ENCODE peak calls at places on chromosomes 12 and 14, in five cellular contexts. One of them, this sample, is unnamed.

GRCh38 chr14:25518347-25518746 is 468.4 kb upstream of the STXBP6 start:
- DNase-seq in trophoblast cell: no peak
- DNase-seq in neuronal stem cell: no peak
- DNase-seq in mesenchymal stem cell: no peak
- DNase-seq in H1: no peak
- DNase-seq in this sample: no peak

GRCh38 chr12:115407036-115407435 is 723.1 kb upstream of the TBX3 start:
- DNase-seq in H1: no peak
- DNase-seq in neuronal stem cell: no peak
- DNase-seq in trophoblast cell: no peak
- DNase-seq in mesenchymal stem cell: no peak
- DNase-seq in this sample: no peak

GRCh38 chr12:14373202-14373601 is 7.7 kb downstream of the ATF7IP start:
- DNase-seq in H1: no peak
- DNase-seq in neuronal stem cell: no peak
- DNase-seq in mesenchymal stem cell: peak; percentile 76
- DNase-seq in trophoblast cell: no peak
- DNase-seq in this sample: no peak

GRCh38 chr12:9347328-9348127 is 139.3 kb upstream of the PZP start:
- DNase-seq in mesenchymal stem cell: peak; percentile 59
- DNase-seq in trophoblast cell: no peak
- DNase-seq in neuronal stem cell: no peak
- DNase-seq in H1: no peak
- DNase-seq in this sample: peak; percentile 11

GRCh38 chr14:53517276-53517960 is 364.3 kb upstream of the DDHD1 start:
- DNase-seq in H1: no peak
- DNase-seq in mesenchymal stem cell: peak; percentile 43
- DNase-seq in trophoblast cell: no peak
- DNase-seq in neuronal stem cell: no peak
- DNase-seq in this sample: no peak

GRCh38 chr14:66038214-66038977 is 447.8 kb upstream of the CCDC196 start:
- DNase-seq in neuronal stem cell: no peak
- DNase-seq in mesenchymal stem cell: peak; percentile 85
- DNase-seq in H1: no peak
- DNase-seq in trophoblast cell: no peak
- DNase-seq in this sample: no peak

GRCh38 chr12:47797432-47797831 is 22.3 kb downstream of the HDAC7 start:
- DNase-seq in neuronal stem cell: no peak
- DNase-seq in trophoblast cell: no peak
- DNase-seq in H1: no peak
- DNase-seq in mesenchymal stem cell: no peak
- DNase-seq in this sample: peak; percentile 80

GRCh38 chr14:91755560-91755959 is 23.7 kb upstream of the CATSPERB start:
- DNase-seq in mesenchymal stem cell: no peak
- DNase-seq in H1: no peak
- DNase-seq in trophoblast cell: no peak
- DNase-seq in neuronal stem cell: no peak
- DNase-seq in this sample: no peak

GRCh38 chr12:88142610-88142991 is 494 bp downstream of the TMTC3 start:
- DNase-seq in trophoblast cell: peak; percentile 0
- DNase-seq in neuronal stem cell: no peak
- DNase-seq in H1: no peak
- DNase-seq in mesenchymal stem cell: no peak
- DNase-seq in this sample: peak; percentile 47

GRCh38 chr12:46825526-46826414 is at the start of gene SLC38A4:
- DNase-seq in neuronal stem cell: peak; percentile 57
- DNase-seq in H1: no peak
- DNase-seq in mesenchymal stem cell: peak; percentile 51
- DNase-seq in trophoblast cell: peak; percentile 7
- DNase-seq in this sample: peak; percentile 80

GRCh38 chr12:78171082-78171481 is 340.4 kb downstream of the NAV3 start:
- DNase-seq in trophoblast cell: no peak
- DNase-seq in neuronal stem cell: no peak
- DNase-seq in mesenchymal stem cell: no peak
- DNase-seq in H1: no peak
- DNase-seq in this sample: no peak

GRCh38 chr12:107570721-107571120 is 114.9 kb upstream of the PWP1 start:
- DNase-seq in trophoblast cell: no peak
- DNase-seq in mesenchymal stem cell: no peak
- DNase-seq in neuronal stem cell: no peak
- DNase-seq in H1: no peak
- DNase-seq in this sample: no peak

GRCh38 chr12:82686223-82687019 is at the start of gene TMTC2:
- DNase-seq in H1: no peak
- DNase-seq in trophoblast cell: peak; percentile 91
- DNase-seq in neuronal stem cell: peak; percentile 86
- DNase-seq in mesenchymal stem cell: peak; percentile 95
- DNase-seq in this sample: peak; percentile 94

GRCh38 chr12:130147875-130148596 is 14.2 kb upstream of the FZD10 start:
- DNase-seq in mesenchymal stem cell: no peak
- DNase-seq in trophoblast cell: no peak
- DNase-seq in neuronal stem cell: no peak
- DNase-seq in H1: no peak
- DNase-seq in this sample: no peak

GRCh38 chr12:109670647-109671046 is 43.0 kb upstream of the FAM222A start:
- DNase-seq in H1: no peak
- DNase-seq in mesenchymal stem cell: no peak
- DNase-seq in neuronal stem cell: no peak
- DNase-seq in trophoblast cell: no peak
- DNase-seq in this sample: peak; percentile 50

DNA sequence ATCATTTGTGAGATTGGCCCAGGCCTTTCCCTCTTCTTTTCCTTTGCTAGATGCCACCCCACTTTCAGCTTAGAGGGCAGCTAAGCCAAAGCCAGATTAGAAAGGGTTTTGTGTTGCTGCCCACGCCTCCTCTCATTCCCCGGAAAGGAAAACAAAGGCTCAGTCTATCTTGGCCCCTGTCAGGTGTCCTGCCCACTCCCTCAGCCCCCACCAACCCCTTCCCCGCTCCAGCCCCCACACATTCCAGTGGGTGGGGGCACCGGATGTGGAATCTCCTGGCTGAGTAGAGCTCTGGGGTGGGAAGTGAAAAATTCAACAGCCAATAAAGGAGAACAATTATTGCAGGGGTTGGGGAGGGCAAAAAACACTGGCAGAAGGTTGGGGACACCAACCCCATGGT is 2.2 kb upstream of the RDH5 start:
- DNase-seq in H1: no peak
- DNase-seq in mesenchymal stem cell: no peak
- DNase-seq in neuronal stem cell: no peak
- DNase-seq in trophoblast cell: no peak
- DNase-seq in this sample: peak; percentile 72
- H2BK12ac ChIP-seq in H1: no peak overlapping the region
- H2BK12ac ChIP-seq in mesenchymal stem cell: no peak overlapping the region
- H2BK12ac ChIP-seq in neuronal stem cell: no peak overlapping the region
- H2BK12ac ChIP-seq in trophoblast cell: peak overlapping the region; percentile 16
- H2BK12ac ChIP-seq in this sample: no peak overlapping the region

DNA sequence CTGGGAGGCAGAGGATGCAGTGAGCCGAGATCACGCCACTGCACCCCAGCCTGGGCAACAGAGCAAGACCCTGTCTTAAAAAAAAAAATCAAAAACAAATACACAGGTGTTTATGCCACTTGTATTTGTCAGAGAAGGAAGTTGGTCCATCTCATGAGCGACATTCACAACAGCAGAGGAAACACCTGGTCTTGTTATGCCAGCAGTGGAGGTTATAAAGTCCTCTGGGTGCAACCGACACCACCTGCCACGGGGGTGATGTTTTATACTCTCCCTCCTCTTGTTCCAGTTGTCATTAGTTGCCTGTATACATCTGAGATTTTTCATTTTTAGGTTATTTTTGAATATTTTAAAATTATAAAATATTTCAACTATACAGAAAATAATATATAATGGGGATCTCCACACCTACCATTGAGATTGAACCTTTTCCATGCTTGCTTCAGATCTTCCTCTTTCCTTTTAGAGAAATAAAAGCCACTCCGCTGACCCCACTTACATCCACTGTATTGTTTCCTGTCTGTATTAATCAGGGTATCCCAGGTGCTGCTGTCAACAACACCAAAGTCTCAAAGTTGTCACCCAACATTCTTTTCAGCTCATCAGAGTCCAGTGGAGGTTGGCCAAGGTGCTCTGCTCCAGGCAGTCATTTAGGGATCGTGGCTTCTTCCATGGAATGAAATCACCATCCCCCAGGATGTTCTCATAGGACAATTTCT is 65.1 kb downstream of the RNFT2 start:
- DNase-seq in H1: no peak
- DNase-seq in trophoblast cell: no peak
- DNase-seq in neuronal stem cell: no peak
- DNase-seq in mesenchymal stem cell: no peak
- DNase-seq in this sample: no peak
- H3K4me1 ChIP-seq in H1: no peaks in the 10 kb centered on the region
- H3K4me1 ChIP-seq in trophoblast cell: no peaks in the 10 kb centered on the region
- H3K4me1 ChIP-seq in neuronal stem cell: no peaks in the 10 kb centered on the region
- H3K4me1 ChIP-seq in mesenchymal stem cell: no peaks in the 10 kb centered on the region
- H3K4me1 ChIP-seq in this sample: no peaks in the 10 kb centered on the region

GRCh38 chr12:100332852-100333251 is 24.0 kb upstream of the SLC17A8 start:
- DNase-seq in neuronal stem cell: no peak
- DNase-seq in H1: no peak
- DNase-seq in trophoblast cell: no peak
- DNase-seq in mesenchymal stem cell: no peak
- DNase-seq in this sample: no peak

GRCh38 chr12:100337299-100337698 is 19.6 kb upstream of the SLC17A8 start:
- DNase-seq in trophoblast cell: no peak
- DNase-seq in neuronal stem cell: no peak
- DNase-seq in H1: no peak
- DNase-seq in mesenchymal stem cell: no peak
- DNase-seq in this sample: no peak

GRCh38 chr12:100329800-100330199 is 27.1 kb upstream of the SLC17A8 start:
- DNase-seq in mesenchymal stem cell: no peak
- DNase-seq in neuronal stem cell: no peak
- DNase-seq in trophoblast cell: no peak
- DNase-seq in H1: no peak
- DNase-seq in this sample: no peak

GRCh38 chr12:100326208-100326607 is 30.7 kb upstream of the SLC17A8 start:
- DNase-seq in mesenchymal stem cell: no peak
- DNase-seq in H1: no peak
- DNase-seq in neuronal stem cell: no peak
- DNase-seq in trophoblast cell: no peak
- DNase-seq in this sample: no peak

DNA sequence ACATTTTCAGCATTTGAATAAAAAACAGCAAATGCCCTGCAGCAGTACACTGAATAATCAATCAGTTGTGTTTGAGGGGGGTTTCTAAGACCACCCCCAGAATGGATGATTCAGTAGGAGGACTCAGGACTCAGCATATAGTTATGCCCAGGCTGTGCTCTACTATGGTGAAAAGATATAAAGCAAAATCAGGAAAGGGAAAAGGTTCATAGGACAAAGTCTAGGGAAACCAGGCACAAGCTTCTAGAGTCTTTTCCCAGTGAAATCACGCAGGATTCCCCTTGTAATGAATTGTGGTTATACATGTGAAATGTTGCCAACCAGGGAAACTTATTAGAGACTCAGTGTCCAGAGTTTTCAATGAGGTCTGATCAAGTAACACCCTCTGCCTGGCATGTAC is 25.0 kb upstream of the SLC17A8 start:
- DNase-seq in H1: no peak
- DNase-seq in mesenchymal stem cell: no peak
- DNase-seq in trophoblast cell: no peak
- DNase-seq in neuronal stem cell: no peak
- DNase-seq in this sample: no peak
- H2BK12ac ChIP-seq in H1: no peak overlapping the region
- H2BK12ac ChIP-seq in mesenchymal stem cell: no peak overlapping the region
- H2BK12ac ChIP-seq in trophoblast cell: no peak overlapping the region
- H2BK12ac ChIP-seq in neuronal stem cell: no peak overlapping the region
- H2BK12ac ChIP-seq in this sample: no peak overlapping the region

DNA sequence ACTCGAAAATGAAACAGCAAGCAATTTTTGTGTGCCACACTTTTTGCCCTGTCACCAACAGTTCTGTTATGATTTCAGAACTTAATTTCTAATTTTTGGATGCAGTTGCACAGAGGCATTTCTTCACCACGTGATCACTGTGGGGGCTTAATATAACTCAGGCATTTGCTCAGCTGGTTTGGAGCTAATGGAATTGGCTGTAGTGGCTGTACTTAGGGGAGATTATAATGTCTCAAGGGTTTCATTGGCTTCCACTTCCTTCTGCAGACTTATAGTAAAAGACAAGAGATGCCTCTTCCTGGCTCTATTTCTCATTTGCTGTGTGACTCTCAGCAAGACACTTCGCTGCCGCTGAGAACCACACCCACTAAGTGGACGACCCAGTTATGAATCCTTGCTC is 452.4 kb downstream of the RAD51B start:
- DNase-seq in mesenchymal stem cell: no peak
- DNase-seq in H1: no peak
- DNase-seq in neuronal stem cell: no peak
- DNase-seq in trophoblast cell: no peak
- DNase-seq in this sample: no peak
- H3K4me1 ChIP-seq in mesenchymal stem cell: no peaks in the 10 kb centered on the region
- H3K4me1 ChIP-seq in H1: no peaks in the 10 kb centered on the region
- H3K4me1 ChIP-seq in neuronal stem cell: no peaks in the 10 kb centered on the region
- H3K4me1 ChIP-seq in trophoblast cell: peaks cover 5% of the 10 kb centered on the region
- H3K4me1 ChIP-seq in this sample: no peaks in the 10 kb centered on the region

GRCh38 chr14:55071870-55072640 is 20.6 kb downstream of the MAPK1IP1L start:
- DNase-seq in trophoblast cell: peak; percentile 4
- DNase-seq in mesenchymal stem cell: peak; percentile 95
- DNase-seq in H1: no peak
- DNase-seq in neuronal stem cell: no peak
- DNase-seq in this sample: no peak

GRCh38 chr14:55074662-55075061 is 23.2 kb downstream of the MAPK1IP1L start:
- DNase-seq in trophoblast cell: no peak
- DNase-seq in mesenchymal stem cell: peak; percentile 35
- DNase-seq in neuronal stem cell: no peak
- DNase-seq in H1: no peak
- DNase-seq in this sample: no peak

GRCh38 chr14:55073856-55074255 is 22.4 kb downstream of the MAPK1IP1L start:
- DNase-seq in trophoblast cell: no peak
- DNase-seq in H1: no peak
- DNase-seq in mesenchymal stem cell: peak; percentile 60
- DNase-seq in neuronal stem cell: no peak
- DNase-seq in this sample: no peak

GRCh38 chr14:55075628-55076027 is 24.2 kb downstream of the MAPK1IP1L start:
- DNase-seq in trophoblast cell: no peak
- DNase-seq in H1: no peak
- DNase-seq in mesenchymal stem cell: peak; percentile 61
- DNase-seq in neuronal stem cell: no peak
- DNase-seq in this sample: no peak

DNA sequence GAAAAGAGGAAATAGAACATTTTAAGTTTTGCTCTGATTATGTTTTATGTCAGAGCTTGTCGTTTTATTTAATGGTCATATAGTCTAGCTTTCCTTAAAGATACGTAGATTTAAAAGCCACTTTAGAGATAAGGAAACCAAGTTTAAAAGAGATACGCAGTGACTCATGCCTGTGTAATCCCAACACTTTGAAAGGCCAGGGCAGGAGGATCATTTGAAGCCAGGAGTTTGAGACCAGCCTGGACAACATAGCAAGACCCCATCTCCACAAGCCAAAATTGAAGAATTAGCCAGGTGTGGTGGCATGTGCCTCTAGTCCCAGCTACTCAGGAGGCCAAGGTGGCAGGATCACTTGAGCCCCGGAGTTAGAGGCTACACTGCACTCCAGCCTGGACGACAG is 19.6 kb downstream of the MAPK1IP1L start:
- DNase-seq in trophoblast cell: peak; percentile 14
- DNase-seq in neuronal stem cell: no peak
- DNase-seq in H1: no peak
- DNase-seq in mesenchymal stem cell: peak; percentile 47
- DNase-seq in this sample: no peak
- H2BK12ac ChIP-seq in trophoblast cell: no peak overlapping the region
- H2BK12ac ChIP-seq in neuronal stem cell: no peak overlapping the region
- H2BK12ac ChIP-seq in H1: no peak overlapping the region
- H2BK12ac ChIP-seq in mesenchymal stem cell: peak overlapping the region; percentile 67
- H2BK12ac ChIP-seq in this sample: no peak overlapping the region

This sample was measured in H9.